ENCODE peak calls at places on chromosomes 6 and 20, in five cellular contexts. One of them, this sample, is unnamed.

GRCh38 chr6:104573372-104573771 is 286.3 kb downstream of the HACE1 start:
- DNase-seq in SK-MEL-5: no peak
- DNase-seq in NCI-H460: no peak
- DNase-seq in lower leg skin: no peak
- DNase-seq in Ammon's horn: no peak
- DNase-seq in this sample: no peak

GRCh38 chr20:1334761-1335160 is 5.8 kb upstream of the SDCBP2 start:
- DNase-seq in lower leg skin: no peak
- DNase-seq in SK-MEL-5: peak
- DNase-seq in NCI-H460: peak
- DNase-seq in Ammon's horn: no peak
- DNase-seq in this sample: no peak

GRCh38 chr6:54717849-54718455 is 128.6 kb upstream of the FAM83B start:
- DNase-seq in Ammon's horn: peak
- DNase-seq in NCI-H460: peak
- DNase-seq in SK-MEL-5: peak
- DNase-seq in lower leg skin: peak
- DNase-seq in this sample: no peak

GRCh38 chr20:55667955-55668354 is 337.4 kb downstream of the CBLN4 start:
- DNase-seq in Ammon's horn: no peak
- DNase-seq in SK-MEL-5: no peak
- DNase-seq in NCI-H460: no peak
- DNase-seq in lower leg skin: no peak
- DNase-seq in this sample: no peak

GRCh38 chr6:6998194-6998569 is 109.6 kb upstream of the RREB1 start:
- DNase-seq in SK-MEL-5: no peak
- DNase-seq in lower leg skin: no peak
- DNase-seq in NCI-H460: peak
- DNase-seq in Ammon's horn: no peak
- DNase-seq in this sample: no peak

GRCh38 chr6:551405-551804 is 105.5 kb downstream of the HUS1B start:
- DNase-seq in lower leg skin: no peak
- DNase-seq in Ammon's horn: peak
- DNase-seq in NCI-H460: no peak
- DNase-seq in SK-MEL-5: peak
- DNase-seq in this sample: peak

GRCh38 chr6:42963855-42964605 is 3.5 kb downstream of the GNMT start:
- DNase-seq in Ammon's horn: no peak
- DNase-seq in SK-MEL-5: peak
- DNase-seq in lower leg skin: no peak
- DNase-seq in NCI-H460: no peak
- DNase-seq in this sample: no peak

GRCh38 chr6:34375833-34376232 is 16.6 kb downstream of the NUDT3 start:
- DNase-seq in Ammon's horn: no peak
- DNase-seq in SK-MEL-5: no peak
- DNase-seq in NCI-H460: no peak
- DNase-seq in lower leg skin: no peak
- DNase-seq in this sample: no peak

GRCh38 chr6:87914637-87915395 is 132.8 kb upstream of the SPACA1 start:
- DNase-seq in Ammon's horn: no peak
- DNase-seq in NCI-H460: no peak
- DNase-seq in SK-MEL-5: no peak
- DNase-seq in lower leg skin: no peak
- DNase-seq in this sample: no peak

GRCh38 chr6:144216668-144217218 is 66.4 kb downstream of the STX11 start:
- DNase-seq in Ammon's horn: no peak
- DNase-seq in lower leg skin: no peak
- DNase-seq in SK-MEL-5: no peak
- DNase-seq in NCI-H460: no peak
- DNase-seq in this sample: no peak

GRCh38 chr20:60068509-60068908 is 110.3 kb downstream of the CDH26 start:
- DNase-seq in SK-MEL-5: no peak
- DNase-seq in NCI-H460: no peak
- DNase-seq in lower leg skin: peak
- DNase-seq in Ammon's horn: no peak
- DNase-seq in this sample: no peak

GRCh38 chr6:37308084-37308817 is 45.5 kb upstream of the RNF8 start:
- DNase-seq in Ammon's horn: peak
- DNase-seq in lower leg skin: no peak
- DNase-seq in SK-MEL-5: no peak
- DNase-seq in NCI-H460: no peak
- DNase-seq in this sample: no peak

GRCh38 chr6:70586114-70586513 is 19.4 kb downstream of the SDHAF4 start:
- DNase-seq in Ammon's horn: no peak
- DNase-seq in NCI-H460: no peak
- DNase-seq in SK-MEL-5: no peak
- DNase-seq in lower leg skin: no peak
- DNase-seq in this sample: no peak

GRCh38 chr6:169654590-169655391 is 47.0 kb downstream of the WDR27 start:
- DNase-seq in lower leg skin: peak
- DNase-seq in SK-MEL-5: peak
- DNase-seq in NCI-H460: peak
- DNase-seq in Ammon's horn: peak
- DNase-seq in this sample: peak

GRCh38 chr6:157096522-157096921 is 226.8 kb downstream of the TMEM242 start:
- DNase-seq in SK-MEL-5: no peak
- DNase-seq in NCI-H460: no peak
- DNase-seq in lower leg skin: no peak
- DNase-seq in Ammon's horn: peak
- DNase-seq in this sample: no peak

This sample was measured in COLO829.